ENCODE peak calls at places on chromosomes 3 and 15, in seven cellular contexts. N is uterus, Q is right lobe of liver, X is spleen, W is body of pancreas, T is stomach, R is transverse colon. G is an unnamed sample.

GRCh38 chr3:179244874-179245273 is 6.0 kb downstream of the KCNMB3 start:
- DNase-seq in N (no peak), Q (no peak), X (no peak), W (no peak), T (no peak), R (no peak), G (no peak)

GRCh38 chr3:127052121-127052561 is 69.2 kb downstream of the PLXNA1 start:
- DNase-seq in N (no peak), Q (no peak), X (peak; percentile 76), W (peak; percentile 38), T (peak; percentile 64), R (peak; percentile 72), G (no peak)

GRCh38 chr3:133038089-133038730 is at the start of gene TMEM108:
- DNase-seq in N (peak; percentile 72), Q (peak; percentile 63), X (peak; percentile 81), W (peak; percentile 75), T (peak; percentile 81), R (peak; percentile 52), G (no peak)

GRCh38 chr3:189758186-189758585 is 127.0 kb downstream of the TP63 start:
- DNase-seq in N (no peak), Q (no peak), X (no peak), W (no peak), T (no peak), R (no peak), G (no peak)

GRCh38 chr3:111691293-111691909 is 96.3 kb upstream of the ZBED2 start:
- DNase-seq in N (no peak), Q (no peak), X (no peak), W (no peak), T (no peak), R (no peak), G (no peak)

GRCh38 chr15:77546050-77546501 is 86.6 kb downstream of the LINGO1 start:
- DNase-seq in N (no peak), Q (no peak), X (peak; percentile 55), W (no peak), T (peak; percentile 45), R (no peak), G (no peak)

GRCh38 chr3:58260261-58260731 is 22.7 kb downstream of the ABHD6 start:
- DNase-seq in N (no peak), Q (no peak), X (no peak), W (no peak), T (no peak), R (no peak), G (no peak)

GRCh38 chr3:44993471-44994205 is 17.6 kb downstream of the EXOSC7 start:
- DNase-seq in N (no peak), Q (no peak), X (no peak), W (no peak), T (no peak), R (no peak), G (no peak)

GRCh38 chr3:155420869-155421486 is 127.5 kb upstream of the STRIT1 start:
- DNase-seq in N (no peak), Q (no peak), X (no peak), W (no peak), T (no peak), R (no peak), G (no peak)

GRCh38 chr3:11379824-11380281 is 107.7 kb downstream of the ATG7 start:
- DNase-seq in N (no peak), Q (no peak), X (no peak), W (no peak), T (no peak), R (no peak), G (no peak)

GRCh38 chr3:185831195-185831594 is 6.4 kb upstream of the IGF2BP2 start:
- DNase-seq in N (no peak), Q (no peak), X (no peak), W (no peak), T (no peak), R (no peak), G (no peak)

GRCh38 chr3:185254799-185255198 is 950 bp upstream of the EHHADH start:
- DNase-seq in N (no peak), Q (no peak), X (no peak), W (no peak), T (no peak), R (no peak), G (no peak)

GRCh38 chr3:64444619-64445317 is 219.5 kb upstream of the PRICKLE2 start:
- DNase-seq in N (no peak), Q (no peak), X (no peak), W (peak; percentile 23), T (no peak), R (no peak), G (no peak)

DNA sequence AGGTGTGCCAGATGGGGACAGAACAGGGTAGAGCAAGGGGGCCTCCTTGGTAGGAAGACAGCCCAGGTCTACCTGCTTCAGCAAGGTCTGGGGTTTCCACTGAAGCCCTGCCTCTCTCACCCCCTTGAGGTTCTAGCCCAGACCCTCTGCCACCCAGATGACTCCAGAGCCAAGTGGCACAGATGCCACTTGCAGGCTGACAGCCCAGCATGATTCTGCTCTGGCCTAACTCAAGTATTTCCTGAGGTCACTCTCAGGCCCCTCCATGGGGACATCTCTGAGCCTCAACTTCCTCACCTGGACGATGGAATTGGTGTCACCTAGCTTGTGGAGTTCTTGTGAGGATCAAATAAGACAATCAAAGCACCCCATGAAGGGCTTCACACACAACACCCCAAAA is 23.9 kb downstream of the PLXNB1 start:
- DNase-seq in N (no peak), Q (no peak), X (no peak), W (peak; percentile 7), T (no peak), R (no peak), G (no peak)
- H3K27ac ChIP-seq in N (no peak overlapping the region), Q (no peak overlapping the region), X (no peak overlapping the region), W (no peak overlapping the region), T (peak overlapping the region; percentile 87), R (no peak overlapping the region), G (peak overlapping the region; percentile 71)

GRCh38 chr3:27483117-27484001 is 825 bp downstream of the SLC4A7 start:
- DNase-seq in N (peak; percentile 43), Q (peak; percentile 57), X (peak; percentile 90), W (peak; percentile 29), T (peak; percentile 42), R (peak; percentile 51), G (no peak)
- TF ChIP-seq POLR2A in N (peak; percentile 17), Q (no peak), X (no peak), W (peak; percentile 33), T (no peak), R (peak; percentile 44), G (no peak)

DNA sequence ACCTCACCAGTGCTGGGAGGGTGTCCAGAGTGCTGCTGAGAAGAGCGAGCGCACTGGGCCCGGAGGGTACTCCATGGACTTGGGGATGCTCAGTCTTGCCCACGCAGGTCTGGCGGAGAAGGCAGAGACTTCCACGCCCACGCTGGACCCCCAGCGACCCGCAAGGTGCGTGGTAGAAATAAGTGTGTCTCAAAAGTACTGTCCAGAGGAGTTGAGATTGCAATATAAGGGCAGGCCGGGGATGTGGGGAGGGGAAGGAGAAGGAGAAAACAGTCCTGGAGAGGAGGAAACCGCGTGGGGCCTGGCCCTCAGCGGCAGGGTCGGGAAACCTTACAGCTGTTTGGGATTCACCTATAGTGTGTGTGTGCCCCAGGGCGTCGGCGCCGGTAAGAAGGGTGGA is 38.9 kb downstream of the NR2F2 start:
- DNase-seq in N (no peak), Q (no peak), X (no peak), W (no peak), T (no peak), R (no peak), G (no peak)
- H3K27me3 ChIP-seq in N (no peaks in the 10 kb centered on the region), Q (peaks cover 16% of the 10 kb centered on the region), X (peaks cover 67% of the 10 kb centered on the region), W (no peaks in the 10 kb centered on the region), T (no peaks in the 10 kb centered on the region), R (peaks cover 64% of the 10 kb centered on the region), G (peaks cover 3% of the 10 kb centered on the region)

DNA sequence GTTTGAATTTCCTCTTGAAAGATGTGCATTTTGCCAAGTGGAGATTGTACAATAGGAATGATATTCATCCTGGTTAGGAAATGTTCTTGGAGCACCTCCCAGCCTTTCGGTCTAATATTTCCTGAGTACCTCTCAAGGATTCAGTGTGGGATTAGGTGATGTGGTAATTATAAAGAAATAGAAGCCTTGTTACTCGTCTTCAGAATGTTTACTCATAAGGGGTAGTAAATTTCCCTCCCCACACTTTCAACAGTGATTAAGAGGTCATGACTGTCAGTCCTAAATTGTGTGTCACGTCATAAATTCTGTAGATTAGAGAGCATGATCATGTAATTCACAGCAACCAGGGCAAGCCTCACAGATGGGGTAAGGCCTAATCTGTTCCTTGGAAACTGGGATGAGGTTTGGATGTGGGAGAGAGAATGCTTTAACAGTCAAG is 633.1 kb upstream of the TBL1XR1 start:
- DNase-seq in N (peak; percentile 86), Q (no peak), X (no peak), W (no peak), T (no peak), R (no peak), G (no peak)
- H3K27ac ChIP-seq in N (peak overlapping the region; percentile 73), Q (no peak overlapping the region), X (no peak overlapping the region), W (no peak overlapping the region), T (peak overlapping the region; percentile 70), R (peak overlapping the region; percentile 64), G (no peak overlapping the region)

DNA sequence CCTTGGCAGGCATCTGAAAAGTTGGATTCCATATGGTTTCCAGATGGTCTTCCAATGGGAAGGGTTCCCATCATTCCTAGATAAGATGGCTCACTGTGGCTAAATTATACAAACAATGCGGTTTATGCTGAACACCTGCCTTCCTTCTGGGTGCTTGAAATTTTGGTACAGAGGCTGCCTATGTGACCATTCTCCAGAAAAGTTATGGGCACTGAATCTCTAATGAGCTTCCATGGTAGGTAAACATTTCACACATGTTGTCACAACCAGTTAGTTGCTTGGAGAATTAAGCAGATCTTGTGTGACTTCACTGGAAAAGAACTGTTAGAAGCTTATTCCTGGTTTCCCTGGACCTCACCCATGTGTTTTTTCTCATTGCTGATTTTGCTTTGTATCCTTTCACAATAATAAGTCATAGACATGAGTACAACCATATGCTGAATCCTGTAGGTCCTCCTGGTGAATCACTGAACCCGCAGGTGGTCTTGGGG is 30.1 kb downstream of the PLOD2 start:
- DNase-seq in N (no peak), Q (no peak), X (no peak), W (no peak), T (no peak), R (no peak), G (no peak)
- TF ChIP-seq POLR2A in N (no peak), Q (no peak), X (no peak), W (no peak), T (no peak), R (no peak), G (no peak)

DNA sequence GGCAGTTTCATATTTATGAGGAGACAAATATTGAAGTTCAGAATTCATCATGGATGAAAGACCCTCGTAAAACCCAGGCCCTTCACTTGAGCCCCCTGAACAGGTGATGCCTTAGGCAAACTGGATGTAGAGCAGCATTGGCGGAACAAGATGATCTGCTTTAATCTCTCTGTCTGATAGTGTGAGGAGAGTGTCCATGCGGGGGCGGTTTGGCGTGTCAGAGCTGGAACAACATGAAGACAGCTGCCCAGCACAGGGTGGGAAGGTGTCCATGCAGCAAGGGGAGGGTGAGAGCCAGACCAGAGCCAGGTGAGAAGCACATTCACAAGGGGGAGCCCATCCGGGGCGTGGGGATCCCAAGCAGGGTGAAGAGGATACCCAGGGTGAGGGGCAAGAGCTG is 31.8 kb upstream of the ANP32A start:
- DNase-seq in N (no peak), Q (no peak), X (no peak), W (no peak), T (no peak), R (no peak), G (no peak)
- H3K27me3 ChIP-seq in N (no peaks in the 10 kb centered on the region), Q (no peaks in the 10 kb centered on the region), X (no peaks in the 10 kb centered on the region), W (no peaks in the 10 kb centered on the region), T (no peaks in the 10 kb centered on the region), R (peaks cover 13% of the 10 kb centered on the region), G (no peaks in the 10 kb centered on the region)

G was measured in esophagus squamous epithelium.